ENCODE peak calls at places on chromosomes 1 and 21, in seven cellular contexts. G is transverse colon, R is SK-N-SH, N is ovary, B is stomach, S is tibial nerve, J is sigmoid colon. T is an unnamed sample.

GRCh38 chr1:227556288-227556687 is 7.1 kb upstream of the ZNF678 start:
- DNase-seq in G (no peak), R (no peak), N (no peak), B (no peak), S (no peak), J (no peak), T (no peak)

GRCh38 chr1:87117761-87118160 is 203.3 kb downstream of the HS2ST1 start:
- DNase-seq in G (no peak), R (no peak), N (no peak), B (no peak), S (no peak), J (no peak), T (no peak)

GRCh38 chr1:44531785-44532566 is 126.9 kb downstream of the RNF220 start:
- DNase-seq in G (no peak), R (no peak), N (no peak), B (no peak), S (no peak), J (no peak), T (no peak)

GRCh38 chr1:154006136-154006535 is 15.6 kb downstream of the RPS27 start:
- DNase-seq in G (no peak), R (no peak), N (no peak), B (no peak), S (no peak), J (no peak), T (no peak)

GRCh38 chr1:200226268-200226968 is 183.4 kb downstream of the ZNF281 start:
- DNase-seq in G (no peak), R (no peak), N (no peak), B (no peak), S (no peak), J (no peak), T (no peak)

GRCh38 chr1:113141650-113142473 is 68.9 kb downstream of the LRIG2 start:
- DNase-seq in G (no peak), R (no peak), N (no peak), B (no peak), S (no peak), J (no peak), T (no peak)

GRCh38 chr1:119316870-119317416 is 51.6 kb upstream of the HAO2 start:
- DNase-seq in G (no peak), R (peak), N (no peak), B (no peak), S (no peak), J (no peak), T (no peak)

GRCh38 chr1:22662318-22662717 is 9.3 kb downstream of the C1QB start:
- DNase-seq in G (peak), R (peak), N (no peak), B (no peak), S (no peak), J (no peak), T (no peak)

GRCh38 chr1:39593386-39593785 is 16.8 kb upstream of the PABPC4 start:
- DNase-seq in G (no peak), R (no peak), N (no peak), B (no peak), S (no peak), J (no peak), T (no peak)

GRCh38 chr1:156752843-156753486 is 1.5 kb upstream of the HDGF start:
- DNase-seq in G (no peak), R (no peak), N (no peak), B (no peak), S (no peak), J (no peak), T (no peak)

GRCh38 chr21:43851593-43851992 is 13.4 kb upstream of the AGPAT3 start:
- DNase-seq in G (no peak), R (no peak), N (no peak), B (no peak), S (no peak), J (no peak), T (no peak)

GRCh38 chr1:157363660-157364140 is 188.6 kb downstream of the FCRL5 start:
- DNase-seq in G (peak), R (peak), N (no peak), B (peak), S (no peak), J (no peak), T (no peak)

GRCh38 chr1:11571906-11572616 is 82.2 kb downstream of the FBXO2 start:
- DNase-seq in G (no peak), R (no peak), N (no peak), B (no peak), S (no peak), J (no peak), T (no peak)

GRCh38 chr1:8113257-8114220 is 87.4 kb upstream of the ERRFI1 start:
- DNase-seq in G (no peak), R (no peak), N (no peak), B (no peak), S (no peak), J (no peak), T (no peak)

GRCh38 chr1:212721388-212722247 is 22.0 kb upstream of the BATF3 start:
- DNase-seq in G (no peak), R (no peak), N (no peak), B (peak), S (no peak), J (no peak), T (no peak)

GRCh38 chr1:198919667-198920398 is 281.0 kb downstream of the PTPRC start:
- DNase-seq in G (no peak), R (no peak), N (no peak), B (no peak), S (no peak), J (no peak), T (no peak)

GRCh38 chr1:67347688-67348472 is 40.2 kb downstream of the IL12RB2 start:
- DNase-seq in G (peak), R (peak), N (peak), B (peak), S (peak), J (no peak), T (no peak)

GRCh38 chr1:111202707-111203623 is 2.5 kb upstream of the DENND2D start:
- DNase-seq in G (no peak), R (peak), N (no peak), B (no peak), S (no peak), J (no peak), T (no peak)

GRCh38 chr1:6459850-6460265 is 6.1 kb downstream of the TNFRSF25 start:
- DNase-seq in G (no peak), R (no peak), N (no peak), B (no peak), S (no peak), J (no peak), T (no peak)

GRCh38 chr1:92511541-92511940 is 24.8 kb upstream of the GFI1 start:
- DNase-seq in G (no peak), R (no peak), N (no peak), B (no peak), S (no peak), J (no peak), T (no peak)

GRCh38 chr1:43074244-43074643 is 97.8 kb downstream of the EBNA1BP2 start:
- DNase-seq in G (no peak), R (no peak), N (no peak), B (no peak), S (no peak), J (no peak), T (no peak)

GRCh38 chr21:39319251-39319756 is 5.9 kb upstream of the BRWD1 start:
- DNase-seq in G (no peak), R (no peak), N (no peak), B (no peak), S (no peak), J (peak), T (no peak)

GRCh38 chr1:187383366-187383765 is 554.6 kb downstream of the PLA2G4A start:
- DNase-seq in G (no peak), R (no peak), N (no peak), B (no peak), S (no peak), J (no peak), T (no peak)

GRCh38 chr21:45465611-45466329 is 60.8 kb downstream of the COL18A1 start:
- DNase-seq in G (no peak), R (peak), N (no peak), B (no peak), S (no peak), J (peak), T (peak)

GRCh38 chr21:35195232-35195631 is 146.1 kb upstream of the RUNX1 start:
- DNase-seq in G (no peak), R (no peak), N (no peak), B (no peak), S (no peak), J (no peak), T (no peak)

GRCh38 chr1:70134148-70134547 is 71.2 kb downstream of the LRRC40 start:
- DNase-seq in G (no peak), R (no peak), N (no peak), B (no peak), S (no peak), J (no peak), T (no peak)

GRCh38 chr1:11927866-11928592 is 1.8 kb upstream of the KIAA2013 start:
- DNase-seq in G (no peak), R (no peak), N (no peak), B (no peak), S (no peak), J (no peak), T (no peak)

GRCh38 chr1:224300346-224300745 is 29.6 kb downstream of the NVL start:
- DNase-seq in G (no peak), R (peak), N (no peak), B (no peak), S (no peak), J (no peak), T (no peak)

GRCh38 chr1:150022357-150022756 is 11.8 kb upstream of the OTUD7B start:
- DNase-seq in G (no peak), R (no peak), N (no peak), B (no peak), S (no peak), J (no peak), T (no peak)

GRCh38 chr1:119728007-119728406 is 16.3 kb downstream of the PHGDH start:
- DNase-seq in G (no peak), R (no peak), N (no peak), B (no peak), S (no peak), J (no peak), T (no peak)

GRCh38 chr1:39866767-39867166 is 16.5 kb downstream of the TRIT1 start:
- DNase-seq in G (no peak), R (no peak), N (no peak), B (no peak), S (no peak), J (no peak), T (no peak)

GRCh38 chr1:247054992-247055415 is 23.6 kb downstream of the ZNF670 start:
- DNase-seq in G (no peak), R (no peak), N (no peak), B (peak), S (no peak), J (no peak), T (no peak)
- TF ChIP-seq EP300 in G (no peak), R (no peak), N (no peak), B (no peak), S (no peak), J (no peak), T (no peak)

GRCh38 chr21:36976882-36977651 is 10.6 kb upstream of the HLCS start:
- DNase-seq in G (peak), R (peak), N (no peak), B (no peak), S (no peak), J (no peak), T (no peak)

GRCh38 chr21:36980280-36981048 is 14.0 kb upstream of the HLCS start:
- DNase-seq in G (peak), R (peak), N (peak), B (peak), S (no peak), J (no peak), T (peak)

GRCh38 chr21:36976228-36976627 is 9.8 kb upstream of the HLCS start:
- DNase-seq in G (no peak), R (no peak), N (no peak), B (no peak), S (no peak), J (no peak), T (no peak)

GRCh38 chr21:36973986-36974850 is 7.7 kb upstream of the HLCS start:
- DNase-seq in G (no peak), R (no peak), N (no peak), B (no peak), S (no peak), J (no peak), T (no peak)

DNA sequence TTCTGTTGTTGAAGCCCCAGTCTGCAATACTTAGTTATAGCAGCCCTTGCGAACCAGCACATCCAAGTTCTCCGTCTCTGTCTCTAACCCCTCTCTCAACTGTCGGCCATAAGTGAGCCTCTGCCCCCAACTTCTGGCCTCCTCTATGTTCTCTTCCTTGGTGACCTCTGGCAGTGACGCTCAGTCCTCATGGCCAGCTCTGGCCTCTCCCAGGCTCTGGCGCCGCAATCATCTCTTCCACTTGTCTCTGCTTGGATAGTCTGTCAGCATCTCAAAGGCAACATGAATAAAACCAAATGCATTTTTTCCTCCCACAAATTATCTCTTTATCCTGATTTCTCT is 8.4 kb upstream of the HLCS start:
- DNase-seq in G (no peak), R (no peak), N (no peak), B (no peak), S (no peak), J (no peak), T (no peak)
- H3K27ac ChIP-seq in G (no peak), R (no peak), N (no peak), B (no peak), S (no peak), J (no peak), T (no peak)

GRCh38 chr1:1529321-1529720 is 11.1 kb downstream of the TMEM240 start:
- DNase-seq in G (no peak), R (peak), N (no peak), B (no peak), S (no peak), J (no peak), T (no peak)
- TF ChIP-seq EP300 in G (no peak), R (no peak), N (no peak), B (no peak), S (no peak), J (no peak), T (no peak)

DNA sequence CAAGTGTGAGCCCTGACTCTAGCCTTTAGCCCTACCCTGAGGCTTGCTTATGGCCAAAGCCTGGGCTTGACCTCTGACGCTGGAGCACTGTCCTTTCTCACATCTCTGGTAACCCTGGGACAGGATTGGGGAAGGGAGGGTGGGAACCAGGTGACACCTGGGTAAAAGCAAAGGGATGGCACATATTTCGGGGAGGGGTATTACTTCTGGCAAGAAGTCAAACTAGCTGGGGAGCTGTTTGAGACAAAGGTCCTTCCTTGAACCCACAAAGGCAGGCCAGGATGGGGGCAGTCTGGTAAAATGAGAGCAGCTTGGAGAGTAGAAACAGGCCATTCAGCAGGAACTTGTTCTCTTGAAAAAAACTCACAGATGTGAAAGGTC is 2.0 kb downstream of the MOB3C start:
- DNase-seq in G (no peak), R (no peak), N (no peak), B (no peak), S (no peak), J (peak), T (no peak)
- H3K27ac ChIP-seq in G (peak), R (no peak), N (peak), B (peak), S (peak), J (peak), T (peak)

GRCh38 chr21:14739590-14739989 is 193.5 kb upstream of the SAMSN1 start:
- DNase-seq in G (no peak), R (no peak), N (no peak), B (no peak), S (no peak), J (no peak), T (no peak)

GRCh38 chr21:14736162-14736561 is 190.0 kb upstream of the SAMSN1 start:
- DNase-seq in G (no peak), R (no peak), N (no peak), B (no peak), S (no peak), J (no peak), T (no peak)

GRCh38 chr21:14736672-14737071 is 190.6 kb upstream of the SAMSN1 start:
- DNase-seq in G (no peak), R (no peak), N (no peak), B (no peak), S (no peak), J (no peak), T (no peak)

GRCh38 chr21:14737922-14738321 is 191.8 kb upstream of the SAMSN1 start:
- DNase-seq in G (peak), R (peak), N (no peak), B (peak), S (no peak), J (no peak), T (no peak)

GRCh38 chr21:14737278-14737677 is 191.2 kb upstream of the SAMSN1 start:
- DNase-seq in G (no peak), R (no peak), N (no peak), B (no peak), S (no peak), J (no peak), T (no peak)
- TF ChIP-seq EP300 in G (no peak), R (no peak), N (no peak), B (no peak), S (no peak), J (no peak), T (no peak)

GRCh38 chr1:27566462-27567182 is 37.3 kb downstream of the AHDC1 start:
- DNase-seq in G (no peak), R (no peak), N (peak), B (no peak), S (no peak), J (peak), T (no peak)
- H3K27ac ChIP-seq in G (peak), R (no peak), N (peak), B (peak), S (peak), J (peak), T (peak)

T was measured in suprapubic skin.